ENCODE peak calls at places on chromosomes 13 and 19, in six cellular contexts. F is ascending aorta, G is hepatocyte, V is AG04449, Z is fibroblast of villous mesenchyme, E is foreskin fibroblast. L is an unnamed sample.

GRCh38 chr13:43298799-43299198 is 275.4 kb downstream of the DNAJC15 start:
- DNase-seq in G (no peak), E (no peak), V (no peak), Z (no peak), F (no peak), L (no peak)

GRCh38 chr13:45138282-45138681 is 18.0 kb downstream of the GTF2F2 start:
- DNase-seq in E (no peak), G (no peak), F (no peak), V (no peak), Z (no peak), L (no peak)

GRCh38 chr13:35690546-35690945 is 214.1 kb upstream of the MAB21L1 start:
- DNase-seq in E (peak; percentile 55), G (no peak), Z (no peak), V (no peak), F (no peak), L (no peak)

GRCh38 chr19:33634361-33635091 is 12.8 kb downstream of the CHST8 start:
- DNase-seq in Z (no peak), G (no peak), F (peak; percentile 16), E (no peak), V (no peak), L (no peak)

GRCh38 chr13:48234652-48235099 is 1.7 kb downstream of the ITM2B start:
- DNase-seq in V (no peak), F (no peak), Z (no peak), G (no peak), E (no peak), L (no peak)

GRCh38 chr13:61685683-61686013 is 270.0 kb upstream of the PCDH20 start:
- DNase-seq in F (no peak), Z (no peak), V (no peak), G (peak; percentile 65), E (no peak), L (no peak)

GRCh38 chr19:18278521-18279265 is 2.7 kb downstream of the JUND start:
- DNase-seq in F (no peak), V (no peak), E (no peak), Z (peak; percentile 43), G (no peak), L (no peak)

GRCh38 chr19:41918095-41918494 is 10.2 kb downstream of the ERFL start:
- DNase-seq in F (no peak), E (no peak), Z (no peak), G (no peak), V (no peak), L (no peak)

GRCh38 chr13:61988810-61989209 is 573.2 kb upstream of the PCDH20 start:
- DNase-seq in G (no peak), V (no peak), E (no peak), F (no peak), Z (no peak), L (no peak)

GRCh38 chr19:28341810-28342350 is 871.1 kb downstream of the UQCRFS1 start:
- DNase-seq in V (no peak), Z (no peak), F (no peak), G (no peak), E (no peak), L (no peak)

GRCh38 chr19:31491246-31491645 is 142.0 kb upstream of the TSHZ3 start:
- DNase-seq in G (no peak), F (no peak), Z (peak; percentile 58), E (no peak), V (no peak), L (no peak)

GRCh38 chr19:49820125-49820524 is 2.0 kb downstream of the MED25 start:
- DNase-seq in G (peak; percentile 79), V (no peak), Z (peak; percentile 98), F (no peak), E (no peak), L (no peak)

GRCh38 chr13:78468546-78469060 is 134.7 kb downstream of the POU4F1 start:
- DNase-seq in E (no peak), F (no peak), V (no peak), Z (no peak), G (no peak), L (no peak)

GRCh38 chr19:29810504-29810871 is 1.3 kb upstream of the CCNE1 start:
- DNase-seq in E (peak; percentile 63), F (no peak), V (no peak), Z (no peak), G (peak; percentile 47), L (no peak)

GRCh38 chr19:51354742-51355148 is 11.4 kb downstream of the ETFB start:
- DNase-seq in V (no peak), Z (peak; percentile 37), G (peak; percentile 79), F (no peak), E (no peak), L (no peak)

GRCh38 chr19:48397636-48398328 is 4.3 kb downstream of the GRIN2D start:
- DNase-seq in Z (peak; percentile 24), V (no peak), F (no peak), E (peak; percentile 46), G (no peak), L (no peak)
- H3K4me3 ChIP-seq in Z (peak overlapping the region; percentile 72), V (peak overlapping the region; percentile 59), F (peak overlapping the region; percentile 59), E (peak overlapping the region; percentile 49), G (peak overlapping the region; percentile 36), L (peak overlapping the region; percentile 47)

GRCh38 chr13:19890030-19890429 is 26.6 kb upstream of the ZMYM5 start:
- DNase-seq in G (no peak), Z (no peak), F (no peak), E (no peak), V (no peak), L (no peak)

DNA sequence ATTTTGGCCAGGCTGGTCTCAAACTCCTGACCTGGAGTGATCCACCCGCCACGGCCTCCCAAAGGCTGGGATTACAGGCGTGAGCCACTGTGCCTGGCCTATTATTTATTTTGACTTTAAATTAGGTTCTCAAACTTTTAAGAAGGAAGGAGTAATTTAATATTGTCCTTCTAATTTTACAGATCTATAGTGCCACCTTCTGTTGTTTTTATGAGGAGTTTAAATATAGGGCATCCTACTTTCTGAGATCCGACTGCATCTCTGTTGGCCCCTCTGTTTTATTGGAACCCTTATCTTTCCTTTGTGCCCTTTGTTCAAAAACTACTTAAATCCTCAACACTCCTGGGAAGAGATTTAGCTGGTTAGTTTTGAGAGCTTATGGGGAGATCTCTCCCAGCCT is 25.4 kb upstream of the ZMYM5 start:
- DNase-seq in V (no peak), F (no peak), G (no peak), E (peak; percentile 20), Z (peak; percentile 30), L (no peak)
- TF ChIP-seq CTCF in V (no peak), F (no peak), G (peak; percentile 33), E (no peak), Z (peak; percentile 20), L (no peak)

DNA sequence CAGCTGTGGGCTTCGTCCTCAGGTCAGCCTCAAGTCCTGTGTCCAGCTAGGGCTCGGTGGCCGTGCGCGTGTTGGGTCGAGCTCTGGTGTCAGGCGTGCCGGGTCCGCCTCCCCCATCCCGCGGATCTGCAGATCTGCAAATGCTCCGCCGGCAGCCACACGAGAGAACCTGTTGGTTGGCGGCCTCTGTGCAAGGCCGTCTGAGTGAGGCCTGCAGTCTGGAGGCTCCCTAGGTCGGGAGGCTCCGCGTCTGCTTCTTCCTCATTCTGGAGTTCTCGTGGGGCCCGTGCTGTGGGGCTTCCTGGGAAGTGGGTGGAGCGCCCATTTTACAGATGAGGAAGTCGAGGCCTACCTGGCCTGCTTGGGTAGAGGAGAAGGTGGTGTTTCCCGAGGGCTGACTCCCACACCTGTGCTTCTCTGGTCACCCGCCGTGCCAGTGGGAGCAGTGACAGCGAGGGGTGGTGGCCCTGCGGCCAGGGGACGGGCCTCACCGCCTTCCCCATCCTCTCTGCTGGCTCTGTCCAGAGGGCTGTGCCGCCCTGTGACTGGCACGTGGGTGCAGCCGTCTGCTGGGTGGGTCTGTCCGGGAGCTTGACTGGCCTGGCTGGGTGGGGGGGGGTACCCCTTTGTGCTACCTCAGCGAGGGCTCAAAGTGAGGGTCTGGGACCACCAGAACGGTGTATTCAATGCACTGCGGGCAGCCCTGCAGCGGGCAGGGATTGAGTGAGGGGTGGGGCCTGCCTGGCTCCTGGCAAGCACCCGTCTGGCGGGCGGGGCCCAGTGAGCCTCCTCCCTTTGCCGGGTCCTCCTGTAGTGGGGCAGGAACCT is 3.3 kb downstream of the CSNK1G2 start:
- DNase-seq in E (no peak), F (no peak), Z (no peak), G (no peak), V (no peak), L (no peak)
- H3K4me3 ChIP-seq in E (no peak overlapping the region), F (no peak overlapping the region), Z (no peak overlapping the region), G (no peak overlapping the region), V (no peak overlapping the region), L (no peak overlapping the region)

DNA sequence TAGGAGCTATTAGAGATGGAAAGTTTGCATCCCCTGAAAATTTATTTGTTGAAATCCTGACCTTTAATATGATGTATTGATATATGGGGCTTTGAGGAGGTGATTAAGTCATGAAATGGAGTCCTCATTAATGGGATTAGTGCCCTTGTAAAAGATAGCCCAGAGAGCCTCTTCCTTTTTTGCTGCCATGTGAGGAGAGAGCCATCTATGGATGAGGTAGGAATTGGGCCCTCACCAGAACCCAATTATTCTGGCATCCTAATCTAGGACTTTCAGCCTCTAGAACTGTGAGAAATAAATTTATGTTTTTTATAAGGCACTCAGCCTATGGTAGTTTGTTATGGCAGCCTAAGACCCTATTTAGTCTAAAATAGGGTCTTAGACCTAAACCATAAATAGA is 250.2 kb upstream of the SLITRK1 start:
- DNase-seq in F (no peak), V (no peak), E (no peak), Z (no peak), G (no peak), L (no peak)
- TF ChIP-seq CTCF in F (no peak), V (no peak), E (no peak), Z (no peak), G (no peak), L (no peak)

DNA sequence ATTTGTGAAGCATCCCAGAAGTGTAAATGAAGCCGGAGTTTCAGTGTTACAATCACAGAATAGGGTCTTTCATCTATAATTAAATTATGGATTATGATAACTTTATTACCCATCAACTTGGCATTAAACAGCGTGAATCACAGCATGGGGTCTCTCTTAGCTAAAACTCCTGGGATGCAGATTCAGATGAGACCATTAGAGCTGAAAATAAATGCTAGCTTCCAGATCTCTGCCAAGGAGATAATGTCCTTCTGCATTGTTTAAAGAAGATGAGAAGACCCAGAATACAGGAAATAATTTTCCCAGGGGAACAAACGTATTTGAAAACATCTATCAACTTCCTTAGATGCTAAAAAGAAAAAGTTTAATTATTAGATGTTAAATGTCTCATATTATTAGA is 546.0 kb upstream of the PCDH9 start:
- DNase-seq in V (no peak), G (no peak), F (no peak), E (no peak), Z (no peak), L (no peak)
- H3K4me3 ChIP-seq in V (no peak overlapping the region), G (no peak overlapping the region), F (no peak overlapping the region), E (no peak overlapping the region), Z (no peak overlapping the region), L (no peak overlapping the region)

GRCh38 chr13:28657784-28658538 is 969 bp upstream of the POMP start:
- DNase-seq in V (no peak), Z (peak; percentile 63), E (peak; percentile 29), G (peak; percentile 22), F (no peak), L (no peak)
- TF ChIP-seq CTCF in V (no peak), Z (peak; percentile 21), E (peak; percentile 12), G (peak; percentile 34), F (no peak), L (peak; percentile 23)

GRCh38 chr19:52688335-52688734 is 46.5 kb downstream of the ZNF611 start:
- DNase-seq in E (no peak), Z (no peak), V (no peak), F (no peak), G (no peak), L (no peak)
- H3K4me3 ChIP-seq in E (no peak overlapping the region), Z (no peak overlapping the region), V (no peak overlapping the region), F (peak overlapping the region; percentile 89), G (no peak overlapping the region), L (peak overlapping the region; percentile 85)